ENCODE peak calls at places on chromosomes 7 and 10, in five cellular contexts. F, C, Z, J and A are unnamed samples.

GRCh38 chr10:17134737-17135260 is 5.2 kb upstream of the CUBN start:
- ATAC-seq in F (no peak), C (no peak), Z (no peak), J (no peak), A (no peak)

GRCh38 chr7:127783267-127783559 is 131.2 kb downstream of the SND1 start:
- ATAC-seq in F (no peak), C (no peak), Z (no peak), J (no peak), A (no peak)

GRCh38 chr7:151342102-151342646 is 562 bp downstream of the NUB1 start:
- ATAC-seq in F (no peak), C (no peak), Z (no peak), J (no peak), A (no peak)

GRCh38 chr7:92823042-92823441 is 13.3 kb downstream of the CDK6 start:
- ATAC-seq in F (no peak), C (no peak), Z (no peak), J (no peak), A (no peak)

GRCh38 chr10:19556666-19557065 is 259.6 kb upstream of the PLXDC2 start:
- ATAC-seq in F (no peak), C (no peak), Z (no peak), J (no peak), A (no peak)

GRCh38 chr10:70602665-70603438 is at the start of gene PRF1:
- ATAC-seq in F (peak; percentile 34), C (peak; percentile 70), Z (peak; percentile 55), J (peak; percentile 45), A (peak; percentile 27)

GRCh38 chr10:5751854-5752253 is 61.4 kb downstream of the GDI2 start:
- ATAC-seq in F (no peak), C (no peak), Z (no peak), J (no peak), A (no peak)

GRCh38 chr10:80530251-80530650 is 7.5 kb upstream of the SH2D4B start:
- ATAC-seq in F (peak; percentile 91), C (peak; percentile 70), Z (peak; percentile 52), J (peak; percentile 58), A (no peak)

GRCh38 chr7:91573405-91573804 is 307.1 kb downstream of the MTERF1 start:
- ATAC-seq in F (no peak), C (no peak), Z (no peak), J (no peak), A (no peak)

GRCh38 chr7:144857463-144857862 is 21.6 kb upstream of the TPK1 start:
- ATAC-seq in F (no peak), C (no peak), Z (no peak), J (no peak), A (no peak)

GRCh38 chr10:110813743-110814472 is 57.8 kb upstream of the PDCD4 start:
- ATAC-seq in F (no peak), C (no peak), Z (no peak), J (no peak), A (no peak)

GRCh38 chr10:104321226-104321625 is 17.0 kb downstream of the ITPRIP start:
- ATAC-seq in F (no peak), C (no peak), Z (no peak), J (no peak), A (no peak)

DNA sequence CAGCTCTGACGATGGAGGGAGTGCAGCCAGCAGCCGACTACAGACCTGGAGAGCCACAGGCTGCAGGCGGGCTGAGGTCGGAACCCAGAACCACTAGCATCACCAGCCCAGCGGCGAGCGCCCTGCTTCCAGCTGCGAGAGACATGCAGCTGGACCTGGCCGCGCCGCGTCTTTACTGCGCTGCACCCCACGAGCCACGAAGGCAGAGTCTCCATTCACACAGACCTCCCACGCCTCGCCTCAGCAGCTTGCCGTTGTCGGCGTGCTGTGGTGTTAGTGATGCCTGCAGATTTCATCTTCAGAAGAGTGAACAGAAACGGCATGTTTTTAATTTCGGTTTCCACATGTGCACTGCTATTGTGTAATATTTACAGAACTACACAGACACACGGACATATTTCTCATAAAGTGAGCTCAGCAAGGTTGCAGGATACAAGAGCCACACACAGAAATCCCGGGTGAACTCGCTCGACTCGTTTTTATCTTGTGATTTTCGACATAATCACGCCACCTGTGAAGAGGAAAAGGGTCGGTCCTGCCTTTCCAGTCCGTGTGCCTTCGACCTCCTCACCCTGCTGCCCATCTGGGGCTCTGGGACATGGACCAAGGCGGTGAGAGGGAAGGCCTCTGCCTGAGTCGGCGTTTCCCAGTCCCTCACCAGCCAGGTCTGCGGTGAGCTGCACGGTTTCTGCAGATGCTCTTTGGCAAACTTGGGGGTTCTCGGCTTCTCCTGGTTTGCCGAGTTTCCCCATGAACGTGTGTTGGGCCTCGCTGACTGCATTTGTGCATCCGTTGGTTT is 252.2 kb downstream of the ELFN1 start:
- ATAC-seq in F (no peak), C (no peak), Z (no peak), J (no peak), A (no peak)
- H3K4me3 ChIP-seq in F (no peak overlapping the region), C (no peak overlapping the region), Z (no peak overlapping the region), J (no peak overlapping the region), A (no peak overlapping the region)

DNA sequence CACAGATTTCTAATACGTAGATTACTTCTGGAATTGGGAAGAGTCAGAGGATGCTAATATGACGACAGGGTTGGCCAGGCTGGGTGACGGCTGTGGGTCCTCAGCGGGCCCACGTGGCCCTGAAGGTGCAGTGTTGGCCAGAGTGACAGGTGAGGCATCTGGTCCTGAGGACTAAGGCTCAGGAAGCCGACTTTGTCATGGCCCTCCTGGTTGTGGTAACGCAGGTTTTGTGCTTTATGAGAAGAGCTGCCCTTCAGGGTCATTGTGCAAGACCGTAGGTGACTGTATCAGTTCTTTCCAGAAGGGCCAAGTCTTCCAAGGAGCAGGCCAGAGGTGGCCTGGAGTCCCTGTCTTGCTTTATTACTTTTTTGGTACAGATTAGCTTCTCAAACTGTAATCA is 2.5 kb downstream of the EIF3B start:
- ATAC-seq in F (no peak), C (no peak), Z (no peak), J (no peak), A (no peak)
- TF ChIP-seq POLR2AphosphoS5 in F (no peak), C (no peak), Z (no peak), J (no peak), A (no peak)

GRCh38 chr7:50213622-50214017 is 90.9 kb upstream of the IKZF1 start:
- ATAC-seq in F (no peak), C (no peak), Z (peak; percentile 17), J (no peak), A (no peak)
- TF ChIP-seq POLR2A in F (no peak), C (no peak), Z (no peak), J (no peak), A (no peak)

GRCh38 chr10:15801641-15802040 is 58.7 kb downstream of the MINDY3 start:
- ATAC-seq in F (no peak), C (no peak), Z (no peak), J (no peak), A (no peak)
- H3K4me3 ChIP-seq in F (no peak overlapping the region), C (no peak overlapping the region), Z (no peak overlapping the region), J (no peak overlapping the region), A (no peak overlapping the region)

GRCh38 chr10:32000937-32001336 is 55.3 kb downstream of the KIF5B start:
- ATAC-seq in F (no peak), C (no peak), Z (no peak), J (no peak), A (no peak)

GRCh38 chr10:32005050-32005449 is 51.2 kb downstream of the KIF5B start:
- ATAC-seq in F (peak; percentile 84), C (peak; percentile 76), Z (peak; percentile 91), J (peak; percentile 64), A (no peak)

GRCh38 chr10:31999836-32000235 is 56.4 kb downstream of the KIF5B start:
- ATAC-seq in F (no peak), C (no peak), Z (no peak), J (no peak), A (no peak)

GRCh38 chr10:32007026-32007425 is 49.2 kb downstream of the KIF5B start:
- ATAC-seq in F (no peak), C (no peak), Z (no peak), J (no peak), A (peak; percentile 26)

GRCh38 chr10:32004161-32004591 is 52.0 kb downstream of the KIF5B start:
- ATAC-seq in F (peak; percentile 13), C (peak; percentile 77), Z (peak; percentile 47), J (peak; percentile 58), A (peak; percentile 31)
- TF ChIP-seq POLR2AphosphoS5 in F (no peak), C (no peak), Z (no peak), J (no peak), A (peak; percentile 7)

GRCh38 chr10:29326886-29327789 is 38.3 kb downstream of the LYZL1 start:
- ATAC-seq in F (no peak), C (peak; percentile 89), Z (no peak), J (no peak), A (no peak)
- TF ChIP-seq POLR2A in F (no peak), C (peak; percentile 24), Z (no peak), J (no peak), A (no peak)